ENCODE peak calls at places on chromosomes 4 and X, in six cellular contexts. W, M, Q, X, K and R are unnamed samples. For H3K4me1, the result is how much of the 10 kb centered on the place peaks cover.

GRCh38 chr4:89307185-89307445 is 485 bp downstream of the GPRIN3 start:
- DNase-seq in W (no peak), M (no peak), Q (no peak), X (no peak), K (no peak), R (no peak)

GRCh38 chr4:61889117-61889516 is 689.0 kb downstream of the ADGRL3 start:
- DNase-seq in W (no peak), M (no peak), Q (no peak), X (no peak), K (no peak), R (no peak)

GRCh38 chr4:101232074-101232776 is 115.1 kb downstream of the PPP3CA start:
- DNase-seq in W (peak), M (peak), Q (peak), X (no peak), K (peak), R (no peak)

GRCh38 chr4:12120968-12121367 is 692.3 kb upstream of the HS3ST1 start:
- DNase-seq in W (no peak), M (no peak), Q (no peak), X (no peak), K (no peak), R (no peak)

GRCh38 chr4:7270121-7270520 is 77.8 kb downstream of the SORCS2 start:
- DNase-seq in W (no peak), M (no peak), Q (no peak), X (no peak), K (no peak), R (no peak)

GRCh38 chrX:123960956-123961267 is 594 bp upstream of the STAG2 start:
- DNase-seq in W (no peak), M (no peak), Q (no peak), X (no peak), K (no peak), R (no peak)

GRCh38 chr4:40621592-40622512 is 7.8 kb downstream of the RBM47 start:
- DNase-seq in W (peak), M (peak), Q (peak), X (peak), K (peak), R (peak)

GRCh38 chr4:30862176-30862575 is 142.0 kb downstream of the PCDH7 start:
- DNase-seq in W (no peak), M (peak), Q (no peak), X (no peak), K (no peak), R (no peak)

GRCh38 chr4:7806080-7806630 is 133.5 kb downstream of the AFAP1 start:
- DNase-seq in W (peak), M (no peak), Q (peak), X (peak), K (peak), R (no peak)

GRCh38 chr4:16537926-16538325 is 311.7 kb upstream of the TAPT1 start:
- DNase-seq in W (no peak), M (no peak), Q (no peak), X (no peak), K (no peak), R (peak)

GRCh38 chrX:112630187-112630586 is 49.6 kb downstream of the LHFPL1 start:
- DNase-seq in W (no peak), M (no peak), Q (no peak), X (no peak), K (no peak), R (no peak)

GRCh38 chrX:84339507-84340364 is 151.7 kb upstream of the RPS6KA6 start:
- DNase-seq in W (peak), M (peak), Q (no peak), X (no peak), K (peak), R (no peak)

GRCh38 chr4:44869222-44869882 is 143.0 kb upstream of the GNPDA2 start:
- DNase-seq in W (no peak), M (peak), Q (no peak), X (no peak), K (no peak), R (peak)

GRCh38 chr4:81594495-81595169 is 122.9 kb upstream of the RASGEF1B start:
- DNase-seq in W (no peak), M (peak), Q (no peak), X (no peak), K (no peak), R (no peak)

GRCh38 chrX:151004085-151004484 is 20.9 kb downstream of the HMGB3 start:
- DNase-seq in W (no peak), M (no peak), Q (no peak), X (no peak), K (peak), R (no peak)

GRCh38 chr4:5821665-5822358 is 71.1 kb downstream of the CRMP1 start:
- DNase-seq in W (no peak), M (peak), Q (no peak), X (no peak), K (no peak), R (peak)

GRCh38 chr4:38591617-38592337 is 72.2 kb upstream of the KLF3 start:
- DNase-seq in W (no peak), M (no peak), Q (no peak), X (no peak), K (no peak), R (no peak)

GRCh38 chrX:63754141-63754859 is 30.7 kb downstream of the ARHGEF9 start:
- DNase-seq in W (peak), M (peak), Q (no peak), X (no peak), K (peak), R (peak)

GRCh38 chrX:74434336-74434735 is 13.0 kb downstream of the SLC16A2 start:
- DNase-seq in W (no peak), M (no peak), Q (no peak), X (no peak), K (no peak), R (no peak)

GRCh38 chr4:15354790-15355418 is 72.9 kb upstream of the C1QTNF7 start:
- DNase-seq in W (peak), M (no peak), Q (no peak), X (no peak), K (no peak), R (no peak)

GRCh38 chrX:80807606-80808159 is 2.0 kb downstream of the BRWD3 start:
- DNase-seq in W (no peak), M (peak), Q (no peak), X (no peak), K (no peak), R (no peak)

GRCh38 chrX:37779857-37780256 is at the start of gene CYBB:
- DNase-seq in W (no peak), M (no peak), Q (no peak), X (no peak), K (no peak), R (no peak)

GRCh38 chrX:37776987-37777325 is 2.9 kb upstream of the CYBB start:
- DNase-seq in W (no peak), M (no peak), Q (no peak), X (no peak), K (no peak), R (no peak)

GRCh38 chrX:37783284-37783683 is 3.4 kb downstream of the CYBB start:
- DNase-seq in W (no peak), M (no peak), Q (no peak), X (no peak), K (no peak), R (peak)

GRCh38 chrX:37785569-37785968 is 5.7 kb downstream of the CYBB start:
- DNase-seq in W (no peak), M (no peak), Q (no peak), X (no peak), K (no peak), R (no peak)

DNA sequence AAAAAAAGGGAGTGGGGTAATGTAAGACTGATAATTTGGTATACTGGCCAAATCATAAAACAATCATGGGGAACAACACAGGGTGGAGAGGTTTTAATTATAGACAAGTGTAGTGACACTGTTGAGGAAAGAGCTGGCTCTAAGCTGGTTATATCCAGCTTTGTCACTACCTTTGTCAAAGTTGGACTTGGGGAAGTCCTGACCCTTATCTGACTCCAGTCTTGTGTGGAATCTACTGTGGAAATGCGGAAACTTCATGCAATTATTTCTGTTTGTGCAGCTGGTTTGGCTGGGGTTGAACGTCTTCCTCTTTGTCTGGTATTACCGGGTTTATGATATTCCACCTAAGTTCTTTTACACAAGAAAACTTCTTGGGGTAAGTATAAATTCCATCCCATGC is 1.9 kb downstream of the CYBB start:
- DNase-seq in W (no peak), M (no peak), Q (no peak), X (no peak), K (no peak), R (no peak)
- H3K4me1 ChIP-seq in W (under half), M (under half), Q (under half), X (under half), K (under half), R (under half)

DNA sequence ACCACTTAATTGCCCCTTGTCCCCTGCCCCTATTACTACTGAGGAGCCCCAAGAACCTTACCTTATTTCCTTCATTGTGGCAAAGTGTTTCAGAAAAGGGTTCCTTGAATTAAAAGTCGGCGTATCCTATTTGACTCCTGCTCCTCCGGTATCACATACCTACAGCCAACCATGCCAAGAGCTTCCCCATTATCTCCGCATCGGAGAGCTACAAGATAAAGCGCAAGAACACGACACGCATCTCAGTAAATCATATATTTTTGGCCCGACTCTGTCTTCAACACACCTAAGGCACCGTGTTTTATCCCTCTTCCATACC is 560 bp upstream of the THAP9 start:
- DNase-seq in W (no peak), M (no peak), Q (no peak), X (no peak), K (peak), R (no peak)
- H3K4me1 ChIP-seq in W (under half), M (under half), Q (under half), X (under half), K (under half), R (under half)

GRCh38 chrX:153865685-153866084 is 20.3 kb downstream of the L1CAM start:
- DNase-seq in W (no peak), M (no peak), Q (peak), X (no peak), K (no peak), R (no peak)

GRCh38 chrX:153865321-153865580 is 20.7 kb downstream of the L1CAM start:
- DNase-seq in W (no peak), M (no peak), Q (peak), X (no peak), K (no peak), R (no peak)

GRCh38 chrX:153864101-153864500 is 21.9 kb downstream of the L1CAM start:
- DNase-seq in W (no peak), M (no peak), Q (peak), X (no peak), K (no peak), R (no peak)

GRCh38 chrX:153863251-153863991 is 22.6 kb downstream of the L1CAM start:
- DNase-seq in W (no peak), M (no peak), Q (peak), X (no peak), K (no peak), R (no peak)

DNA sequence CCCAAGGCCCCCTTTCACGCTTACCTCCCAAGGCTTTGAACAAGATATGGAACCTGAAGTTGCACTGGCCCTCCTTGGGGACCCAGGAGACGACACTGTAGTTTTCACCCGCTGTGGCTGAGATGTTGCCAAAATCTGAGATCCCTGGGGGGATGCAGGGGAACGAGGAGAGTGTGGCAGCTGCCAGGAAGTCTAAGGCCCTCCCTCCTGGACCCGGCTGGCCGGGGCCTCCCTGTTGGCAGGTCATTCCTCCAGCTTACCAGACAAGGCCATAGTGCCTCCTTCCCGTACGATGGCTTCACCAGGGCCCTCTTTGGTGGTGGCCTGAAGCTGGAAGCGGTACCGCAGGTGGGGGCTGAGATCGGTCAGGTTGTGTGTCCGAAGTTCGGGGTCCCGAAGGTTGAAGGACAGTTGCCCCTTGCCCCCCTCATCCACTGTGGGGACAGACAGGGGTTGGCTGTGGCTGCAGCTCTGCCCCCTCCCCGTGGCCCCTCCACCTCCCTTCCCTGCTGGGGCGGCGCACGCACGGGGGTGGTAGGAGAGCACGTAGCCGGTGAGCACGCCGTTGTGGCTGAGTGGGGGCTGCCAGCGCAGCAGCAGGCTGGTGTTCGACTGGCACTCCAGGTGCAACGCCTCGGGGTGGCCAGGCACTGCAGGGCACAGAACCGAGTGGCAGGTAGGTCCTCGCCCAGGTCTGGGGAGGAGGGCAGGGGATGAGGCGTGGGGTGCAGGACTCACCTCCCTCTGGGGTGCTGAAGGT is 21.2 kb downstream of the L1CAM start:
- DNase-seq in W (no peak), M (no peak), Q (peak), X (no peak), K (no peak), R (no peak)
- H3K4me1 ChIP-seq in W (under half), M (under half), Q (under half), X (under half), K (under half), R (under half)

GRCh38 chr4:1248262-1249147 is at the start of gene CTBP1:
- DNase-seq in W (peak), M (peak), Q (peak), X (peak), K (peak), R (peak)

GRCh38 chr4:1245481-1246051 is 3.4 kb downstream of the CTBP1 start:
- DNase-seq in W (no peak), M (no peak), Q (peak), X (peak), K (no peak), R (peak)

GRCh38 chr4:1247811-1248261 is 1.1 kb downstream of the CTBP1 start:
- DNase-seq in W (no peak), M (no peak), Q (no peak), X (no peak), K (no peak), R (no peak)

GRCh38 chr4:1246111-1246881 is 2.6 kb downstream of the CTBP1 start:
- DNase-seq in W (no peak), M (no peak), Q (peak), X (peak), K (no peak), R (peak)

GRCh38 chr4:1246901-1247810 is 1.8 kb downstream of the CTBP1 start:
- DNase-seq in W (no peak), M (peak), Q (peak), X (peak), K (no peak), R (peak)
- H3K4me1 ChIP-seq in W (under half), M (under half), Q (half or more), X (half or more), K (under half), R (half or more)

GRCh38 chr4:87037921-87038320 is 103.1 kb downstream of the AFF1 start:
- DNase-seq in W (no peak), M (no peak), Q (no peak), X (no peak), K (no peak), R (no peak)

GRCh38 chr4:87034527-87034926 is 99.7 kb downstream of the AFF1 start:
- DNase-seq in W (no peak), M (no peak), Q (no peak), X (no peak), K (no peak), R (no peak)

GRCh38 chr4:87035881-87036509 is 101.2 kb downstream of the AFF1 start:
- DNase-seq in W (no peak), M (no peak), Q (no peak), X (no peak), K (no peak), R (no peak)

GRCh38 chr4:87038837-87039715 is 104.3 kb downstream of the AFF1 start:
- DNase-seq in W (peak), M (peak), Q (peak), X (peak), K (peak), R (peak)

GRCh38 chr4:87036713-87037112 is 101.9 kb downstream of the AFF1 start:
- DNase-seq in W (no peak), M (no peak), Q (no peak), X (no peak), K (no peak), R (no peak)
- H3K4me1 ChIP-seq in W (under half), M (half or more), Q (half or more), X (half or more), K (under half), R (half or more)